ENCODE peak calls at places on chromosomes 1 and 21, in six cellular contexts. E is A549, T is ovary, G is tibial nerve, J is upper lobe of left lung, K is transverse colon. Q is an unnamed sample.

GRCh38 chr1:32331549-32331948 is 4.5 kb downstream of the MARCKSL1 start:
- DNase-seq in T (no peak), J (no peak), K (no peak), G (no peak), E (no peak), Q (no peak)

GRCh38 chr1:5836776-5837440 is 155.3 kb downstream of the NPHP4 start:
- DNase-seq in E (no peak), G (no peak), K (no peak), T (no peak), J (no peak), Q (no peak)

GRCh38 chr1:44874155-44874554 is 31.1 kb upstream of the PTCH2 start:
- DNase-seq in G (no peak), J (no peak), E (no peak), K (no peak), T (no peak), Q (no peak)

GRCh38 chr1:33169290-33170055 is 12.4 kb downstream of the TRIM62 start:
- DNase-seq in T (no peak), G (no peak), K (no peak), J (no peak), E (no peak), Q (no peak)

GRCh38 chr1:14443164-14443787 is 155.2 kb upstream of the KAZN start:
- DNase-seq in E (no peak), K (no peak), J (no peak), G (no peak), T (no peak), Q (no peak)

GRCh38 chr21:32004281-32004680 is 131.5 kb downstream of the HUNK start:
- DNase-seq in T (no peak), E (no peak), G (no peak), K (no peak), J (no peak), Q (no peak)

GRCh38 chr1:15174615-15174983 is 21.1 kb downstream of the TMEM51 start:
- DNase-seq in J (no peak), K (no peak), T (no peak), G (no peak), E (no peak), Q (no peak)

GRCh38 chr1:198597690-198598430 is 41.0 kb upstream of the PTPRC start:
- DNase-seq in J (peak; percentile 25), E (no peak), K (no peak), G (no peak), T (no peak), Q (no peak)

GRCh38 chr1:32755098-32755809 is 52.7 kb upstream of the SYNC start:
- DNase-seq in K (no peak), E (no peak), T (peak; percentile 52), J (no peak), G (no peak), Q (no peak)

GRCh38 chr1:157272264-157272663 is 134.1 kb upstream of the ETV3 start:
- DNase-seq in T (no peak), K (no peak), E (no peak), G (no peak), J (no peak), Q (no peak)

GRCh38 chr1:232110281-232111090 is 483.9 kb downstream of the DISC1 start:
- DNase-seq in G (no peak), J (no peak), T (no peak), K (no peak), E (no peak), Q (no peak)
- TF ChIP-seq EP300 in G (no peak), J (no peak), T (no peak), K (no peak), E (no peak), Q (no peak)

GRCh38 chr1:78358145-78358544 is 132.6 kb upstream of the PTGFR start:
- DNase-seq in K (no peak), E (no peak), T (no peak), J (no peak), G (no peak), Q (no peak)
- TF ChIP-seq EP300 in K (no peak), E (no peak), T (no peak), J (no peak), G (no peak), Q (no peak)

DNA sequence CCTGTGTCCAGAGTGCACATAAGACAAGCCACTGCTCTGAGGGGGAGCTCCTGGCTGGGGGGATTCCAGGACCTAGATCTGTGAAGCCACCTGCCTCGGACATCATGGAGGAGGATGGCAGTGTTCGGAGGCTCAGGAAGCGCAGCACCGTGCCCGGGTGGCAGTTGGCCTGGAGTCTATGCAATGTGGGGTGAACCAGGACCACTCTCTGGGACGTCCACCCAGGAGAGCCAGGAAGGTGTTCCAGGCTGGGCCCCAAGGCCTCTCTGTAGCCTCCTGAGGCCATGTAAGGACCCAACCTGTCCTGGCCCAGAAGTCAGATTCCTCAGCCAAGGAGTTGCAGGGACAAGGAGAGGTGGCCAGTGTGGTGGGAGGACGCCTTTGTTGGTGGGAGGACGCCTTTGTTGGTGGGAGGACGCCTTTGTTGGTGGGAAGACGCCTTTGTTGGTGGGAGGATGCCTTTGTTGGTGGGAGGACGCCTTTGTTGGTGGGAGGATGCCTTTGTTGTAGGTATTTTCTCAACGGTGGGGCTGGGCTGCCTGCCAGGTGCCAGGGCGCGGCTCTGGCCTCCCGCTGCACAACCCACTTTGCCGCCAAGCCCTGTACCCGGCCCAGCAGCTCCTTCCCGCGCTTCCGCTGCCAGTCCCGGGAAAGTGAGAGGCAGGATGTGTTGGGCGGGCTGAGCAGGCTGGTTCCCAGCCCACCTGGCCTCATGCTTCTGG is 30.6 kb upstream of the BMP8B start:
- DNase-seq in J (no peak), K (peak; percentile 85), G (no peak), E (no peak), T (no peak), Q (peak; percentile 56)
- TF ChIP-seq EP300 in J (no peak), K (no peak), G (no peak), E (no peak), T (no peak), Q (no peak)

GRCh38 chr1:1216770-1217620 is 3.0 kb upstream of the TNFRSF4 start:
- DNase-seq in E (no peak), K (no peak), T (no peak), G (no peak), J (no peak), Q (no peak)

GRCh38 chr1:1218524-1219200 is 4.7 kb upstream of the TNFRSF4 start:
- DNase-seq in K (no peak), J (no peak), E (no peak), T (no peak), G (no peak), Q (no peak)

GRCh38 chr1:1215881-1216605 is 2.1 kb upstream of the TNFRSF4 start:
- DNase-seq in K (no peak), G (no peak), J (no peak), E (no peak), T (no peak), Q (no peak)

GRCh38 chr1:1219341-1219740 is 5.4 kb upstream of the TNFRSF4 start:
- DNase-seq in J (no peak), G (no peak), K (no peak), T (no peak), E (no peak), Q (no peak)

DNA sequence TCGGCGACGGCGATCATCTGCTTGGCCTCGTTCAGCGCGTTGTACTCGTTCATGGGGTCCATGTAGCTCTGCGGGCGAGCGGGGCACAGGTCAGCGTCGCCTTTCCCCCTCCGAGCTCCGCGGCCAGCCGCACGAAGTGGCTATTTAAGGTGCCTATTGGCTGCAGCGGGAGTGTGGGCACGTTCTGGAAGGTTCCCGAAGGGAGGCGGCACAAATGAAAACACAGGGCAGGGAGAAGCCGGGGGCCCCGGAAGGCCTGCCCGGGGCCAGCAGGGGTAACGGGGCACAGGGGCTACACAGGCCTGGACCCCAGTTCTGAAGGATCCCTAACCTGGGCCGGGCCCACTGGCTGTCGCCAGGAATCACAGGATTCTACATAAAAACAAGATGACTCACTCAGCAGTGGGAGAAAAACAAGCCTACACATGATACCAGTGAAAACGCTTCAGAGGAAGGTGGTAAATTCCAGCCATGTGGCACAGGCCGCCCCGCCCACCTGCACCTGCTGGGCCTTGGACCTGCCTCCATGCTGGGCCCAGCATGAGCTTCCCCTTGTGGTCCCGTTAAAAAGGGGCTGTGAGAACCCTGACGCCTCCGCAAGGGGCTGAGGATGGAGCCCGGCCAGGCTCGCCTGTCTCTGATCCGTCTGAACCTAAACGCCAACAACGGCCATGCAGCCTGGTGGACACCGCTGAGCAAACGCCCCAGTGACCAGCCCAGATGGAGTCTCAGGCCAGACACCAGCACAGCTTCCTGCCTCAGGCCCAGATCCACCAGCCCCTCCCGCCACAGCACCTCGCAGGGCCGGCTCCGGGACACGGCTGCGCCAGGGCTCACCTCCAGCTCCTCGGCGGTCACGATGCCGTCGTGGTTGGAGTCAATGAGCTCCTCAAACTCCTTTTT is 3.9 kb upstream of the TNFRSF4 start:
- DNase-seq in E (peak; percentile 15), G (no peak), T (no peak), J (no peak), K (no peak), Q (no peak)
- TF ChIP-seq EP300 in E (no peak), G (no peak), T (no peak), J (no peak), K (no peak), Q (no peak)

Q was measured in stomach.